ENCODE peak calls at places on chromosomes 11 and 22, in seven cellular contexts. One of them, this sample, is unnamed.

GRCh38 chr22:19143967-19144400 is 467 bp downstream of the ESS2 start:
- DNase-seq in mucosa of descending colon: no peak
- DNase-seq in coronary artery: no peak
- DNase-seq in fibroblast of pulmonary artery: no peak
- DNase-seq in OCI-LY7: peak
- DNase-seq in PC-3: no peak
- DNase-seq in hepatocyte: no peak
- DNase-seq in this sample: no peak

GRCh38 chr11:110710520-110711381 is 1.5 kb downstream of the ARHGAP20 start:
- DNase-seq in coronary artery: peak
- DNase-seq in mucosa of descending colon: peak
- DNase-seq in OCI-LY7: no peak
- DNase-seq in PC-3: no peak
- DNase-seq in fibroblast of pulmonary artery: peak
- DNase-seq in hepatocyte: peak
- DNase-seq in this sample: peak

GRCh38 chr11:65599955-65600246 is 4.3 kb upstream of the KCNK7 start:
- DNase-seq in OCI-LY7: no peak
- DNase-seq in mucosa of descending colon: no peak
- DNase-seq in hepatocyte: no peak
- DNase-seq in coronary artery: no peak
- DNase-seq in fibroblast of pulmonary artery: no peak
- DNase-seq in PC-3: no peak
- DNase-seq in this sample: no peak

GRCh38 chr22:42439821-42440674 is 7.8 kb upstream of the NFAM1 start:
- DNase-seq in mucosa of descending colon: no peak
- DNase-seq in hepatocyte: no peak
- DNase-seq in coronary artery: no peak
- DNase-seq in OCI-LY7: peak
- DNase-seq in PC-3: peak
- DNase-seq in fibroblast of pulmonary artery: peak
- DNase-seq in this sample: peak

GRCh38 chr11:113715882-113716625 is 9.9 kb upstream of the TMPRSS5 start:
- DNase-seq in coronary artery: no peak
- DNase-seq in hepatocyte: no peak
- DNase-seq in fibroblast of pulmonary artery: no peak
- DNase-seq in PC-3: no peak
- DNase-seq in mucosa of descending colon: no peak
- DNase-seq in OCI-LY7: no peak
- DNase-seq in this sample: no peak

GRCh38 chr22:48740731-48741405 is 1086.8 kb downstream of the BRD1 start:
- DNase-seq in fibroblast of pulmonary artery: no peak
- DNase-seq in PC-3: no peak
- DNase-seq in mucosa of descending colon: peak
- DNase-seq in coronary artery: peak
- DNase-seq in OCI-LY7: no peak
- DNase-seq in hepatocyte: no peak
- DNase-seq in this sample: no peak

GRCh38 chr11:128889657-128890213 is 1.4 kb upstream of the KCNJ5 start:
- DNase-seq in coronary artery: no peak
- DNase-seq in mucosa of descending colon: no peak
- DNase-seq in fibroblast of pulmonary artery: no peak
- DNase-seq in hepatocyte: no peak
- DNase-seq in PC-3: no peak
- DNase-seq in OCI-LY7: no peak
- DNase-seq in this sample: no peak

GRCh38 chr22:42286205-42286604 is 15.8 kb upstream of the TCF20 start:
- DNase-seq in OCI-LY7: peak
- DNase-seq in coronary artery: no peak
- DNase-seq in fibroblast of pulmonary artery: no peak
- DNase-seq in PC-3: no peak
- DNase-seq in mucosa of descending colon: no peak
- DNase-seq in hepatocyte: no peak
- DNase-seq in this sample: no peak

GRCh38 chr11:10943968-10944367 is 86.1 kb upstream of the ZBED5 start:
- DNase-seq in PC-3: peak
- DNase-seq in coronary artery: no peak
- DNase-seq in fibroblast of pulmonary artery: peak
- DNase-seq in OCI-LY7: no peak
- DNase-seq in hepatocyte: no peak
- DNase-seq in mucosa of descending colon: no peak
- DNase-seq in this sample: no peak

GRCh38 chr11:8631395-8632110 is 37.5 kb upstream of the STK33 start:
- DNase-seq in PC-3: peak
- DNase-seq in OCI-LY7: no peak
- DNase-seq in mucosa of descending colon: no peak
- DNase-seq in hepatocyte: peak
- DNase-seq in coronary artery: no peak
- DNase-seq in fibroblast of pulmonary artery: peak
- DNase-seq in this sample: peak

GRCh38 chr11:56890584-56891305 is 98.0 kb upstream of the OR5AK2 start:
- DNase-seq in fibroblast of pulmonary artery: no peak
- DNase-seq in PC-3: peak
- DNase-seq in coronary artery: no peak
- DNase-seq in mucosa of descending colon: no peak
- DNase-seq in hepatocyte: no peak
- DNase-seq in OCI-LY7: no peak
- DNase-seq in this sample: no peak

GRCh38 chr11:61791737-61792309 is 576 bp downstream of the TMEM258 start:
- DNase-seq in coronary artery: no peak
- DNase-seq in fibroblast of pulmonary artery: peak
- DNase-seq in OCI-LY7: peak
- DNase-seq in PC-3: peak
- DNase-seq in hepatocyte: peak
- DNase-seq in mucosa of descending colon: no peak
- DNase-seq in this sample: peak

GRCh38 chr22:18954941-18955571 is 19.0 kb upstream of the PRODH start:
- DNase-seq in OCI-LY7: no peak
- DNase-seq in coronary artery: no peak
- DNase-seq in mucosa of descending colon: peak
- DNase-seq in fibroblast of pulmonary artery: no peak
- DNase-seq in hepatocyte: no peak
- DNase-seq in PC-3: no peak
- DNase-seq in this sample: no peak

GRCh38 chr11:74319139-74319538 is 7.7 kb upstream of the P4HA3 start:
- DNase-seq in PC-3: peak
- DNase-seq in mucosa of descending colon: no peak
- DNase-seq in hepatocyte: no peak
- DNase-seq in coronary artery: no peak
- DNase-seq in OCI-LY7: no peak
- DNase-seq in fibroblast of pulmonary artery: peak
- DNase-seq in this sample: peak

GRCh38 chr11:1276061-1276790 is 33.2 kb downstream of the TOLLIP start:
- DNase-seq in coronary artery: no peak
- DNase-seq in fibroblast of pulmonary artery: no peak
- DNase-seq in PC-3: no peak
- DNase-seq in OCI-LY7: no peak
- DNase-seq in mucosa of descending colon: no peak
- DNase-seq in hepatocyte: no peak
- DNase-seq in this sample: no peak

GRCh38 chr11:97965849-97966646 is 1054.7 kb upstream of the CNTN5 start:
- DNase-seq in OCI-LY7: no peak
- DNase-seq in PC-3: peak
- DNase-seq in fibroblast of pulmonary artery: peak
- DNase-seq in mucosa of descending colon: no peak
- DNase-seq in hepatocyte: no peak
- DNase-seq in coronary artery: no peak
- DNase-seq in this sample: peak

GRCh38 chr11:102640946-102641345 is 15.8 kb upstream of the MMP20 start:
- DNase-seq in hepatocyte: peak
- DNase-seq in coronary artery: no peak
- DNase-seq in PC-3: no peak
- DNase-seq in fibroblast of pulmonary artery: no peak
- DNase-seq in OCI-LY7: no peak
- DNase-seq in mucosa of descending colon: no peak
- DNase-seq in this sample: no peak

GRCh38 chr11:112113539-112114457 is 27.1 kb downstream of the SDHD start:
- DNase-seq in hepatocyte: peak
- DNase-seq in OCI-LY7: peak
- DNase-seq in coronary artery: no peak
- DNase-seq in mucosa of descending colon: no peak
- DNase-seq in fibroblast of pulmonary artery: peak
- DNase-seq in PC-3: peak
- DNase-seq in this sample: peak

GRCh38 chr11:10925149-10925926 is 67.5 kb upstream of the ZBED5 start:
- DNase-seq in OCI-LY7: no peak
- DNase-seq in coronary artery: no peak
- DNase-seq in fibroblast of pulmonary artery: no peak
- DNase-seq in mucosa of descending colon: no peak
- DNase-seq in hepatocyte: no peak
- DNase-seq in PC-3: peak
- DNase-seq in this sample: no peak

GRCh38 chr11:1174441-1175370 is 17.0 kb downstream of the MUC5AC start:
- DNase-seq in fibroblast of pulmonary artery: no peak
- DNase-seq in mucosa of descending colon: peak
- DNase-seq in OCI-LY7: no peak
- DNase-seq in coronary artery: no peak
- DNase-seq in hepatocyte: no peak
- DNase-seq in PC-3: no peak
- DNase-seq in this sample: no peak

GRCh38 chr22:36445158-36445668 is 36.2 kb downstream of the TXN2 start:
- DNase-seq in fibroblast of pulmonary artery: peak
- DNase-seq in OCI-LY7: no peak
- DNase-seq in hepatocyte: no peak
- DNase-seq in PC-3: no peak
- DNase-seq in mucosa of descending colon: no peak
- DNase-seq in coronary artery: no peak
- DNase-seq in this sample: peak

GRCh38 chr11:120135838-120136237 is 2.1 kb downstream of the TRIM29 start:
- DNase-seq in fibroblast of pulmonary artery: no peak
- DNase-seq in coronary artery: peak
- DNase-seq in PC-3: no peak
- DNase-seq in OCI-LY7: no peak
- DNase-seq in mucosa of descending colon: no peak
- DNase-seq in hepatocyte: no peak
- DNase-seq in this sample: no peak
- H3K4me3 ChIP-seq in fibroblast of pulmonary artery: no peak
- H3K4me3 ChIP-seq in coronary artery: no peak
- H3K4me3 ChIP-seq in PC-3: peak
- H3K4me3 ChIP-seq in OCI-LY7: no peak
- H3K4me3 ChIP-seq in mucosa of descending colon: no peak
- H3K4me3 ChIP-seq in hepatocyte: no peak
- H3K4me3 ChIP-seq in this sample: no peak

GRCh38 chr11:134030853-134031252 is 38.0 kb upstream of the JAM3 start:
- DNase-seq in PC-3: no peak
- DNase-seq in hepatocyte: no peak
- DNase-seq in fibroblast of pulmonary artery: no peak
- DNase-seq in OCI-LY7: no peak
- DNase-seq in mucosa of descending colon: no peak
- DNase-seq in coronary artery: no peak
- DNase-seq in this sample: no peak
- TF ChIP-seq CTCF in PC-3: peak
- TF ChIP-seq CTCF in hepatocyte: peak
- TF ChIP-seq CTCF in fibroblast of pulmonary artery: peak
- TF ChIP-seq CTCF in OCI-LY7: peak
- TF ChIP-seq CTCF in mucosa of descending colon: no peak
- TF ChIP-seq CTCF in coronary artery: no peak
- TF ChIP-seq CTCF in this sample: peak

GRCh38 chr11:7462706-7463105 is 22.6 kb upstream of the OLFML1 start:
- DNase-seq in OCI-LY7: no peak
- DNase-seq in fibroblast of pulmonary artery: no peak
- DNase-seq in PC-3: no peak
- DNase-seq in mucosa of descending colon: no peak
- DNase-seq in hepatocyte: no peak
- DNase-seq in coronary artery: no peak
- DNase-seq in this sample: no peak
- H3K4me3 ChIP-seq in OCI-LY7: no peak
- H3K4me3 ChIP-seq in fibroblast of pulmonary artery: no peak
- H3K4me3 ChIP-seq in PC-3: no peak
- H3K4me3 ChIP-seq in mucosa of descending colon: no peak
- H3K4me3 ChIP-seq in hepatocyte: no peak
- H3K4me3 ChIP-seq in coronary artery: no peak
- H3K4me3 ChIP-seq in this sample: no peak

GRCh38 chr11:17561111-17561415 is 14.0 kb downstream of the OTOG start:
- DNase-seq in hepatocyte: no peak
- DNase-seq in fibroblast of pulmonary artery: no peak
- DNase-seq in OCI-LY7: no peak
- DNase-seq in coronary artery: no peak
- DNase-seq in PC-3: no peak
- DNase-seq in mucosa of descending colon: no peak
- DNase-seq in this sample: no peak

GRCh38 chr11:17564687-17565042 is 17.6 kb downstream of the OTOG start:
- DNase-seq in fibroblast of pulmonary artery: no peak
- DNase-seq in PC-3: peak
- DNase-seq in hepatocyte: no peak
- DNase-seq in mucosa of descending colon: no peak
- DNase-seq in OCI-LY7: no peak
- DNase-seq in coronary artery: no peak
- DNase-seq in this sample: no peak

GRCh38 chr11:17561466-17562001 is 14.5 kb downstream of the OTOG start:
- DNase-seq in mucosa of descending colon: no peak
- DNase-seq in hepatocyte: no peak
- DNase-seq in fibroblast of pulmonary artery: no peak
- DNase-seq in coronary artery: peak
- DNase-seq in PC-3: no peak
- DNase-seq in OCI-LY7: no peak
- DNase-seq in this sample: no peak

GRCh38 chr11:17563961-17564686 is 17.1 kb downstream of the OTOG start:
- DNase-seq in fibroblast of pulmonary artery: no peak
- DNase-seq in PC-3: no peak
- DNase-seq in hepatocyte: no peak
- DNase-seq in OCI-LY7: no peak
- DNase-seq in mucosa of descending colon: no peak
- DNase-seq in coronary artery: peak
- DNase-seq in this sample: no peak

GRCh38 chr11:17563248-17563647 is 16.2 kb downstream of the OTOG start:
- DNase-seq in coronary artery: peak
- DNase-seq in mucosa of descending colon: no peak
- DNase-seq in hepatocyte: no peak
- DNase-seq in PC-3: peak
- DNase-seq in OCI-LY7: no peak
- DNase-seq in fibroblast of pulmonary artery: no peak
- DNase-seq in this sample: no peak
- TF ChIP-seq CTCF in coronary artery: no peak
- TF ChIP-seq CTCF in mucosa of descending colon: no peak
- TF ChIP-seq CTCF in hepatocyte: no peak
- TF ChIP-seq CTCF in PC-3: peak
- TF ChIP-seq CTCF in OCI-LY7: no peak
- TF ChIP-seq CTCF in fibroblast of pulmonary artery: no peak
- TF ChIP-seq CTCF in this sample: no peak